ENCODE peak calls at places on chromosomes 13 and 19, in seven cellular contexts. One of them, this sample, is unnamed.

GRCh38 chr13:92355213-92355612 is 871.4 kb upstream of the GPC6 start:
- DNase-seq in hypothalamus: no peak
- DNase-seq in hepatocyte: peak
- DNase-seq in kidney epithelial cell: no peak
- DNase-seq in substantia nigra: no peak
- DNase-seq in pancreas: no peak
- DNase-seq in caudate nucleus: no peak
- DNase-seq in this sample: no peak

GRCh38 chr13:70014337-70014736 is 93.3 kb upstream of the ATXN8OS start:
- DNase-seq in substantia nigra: no peak
- DNase-seq in kidney epithelial cell: no peak
- DNase-seq in pancreas: no peak
- DNase-seq in hypothalamus: no peak
- DNase-seq in hepatocyte: no peak
- DNase-seq in caudate nucleus: no peak
- DNase-seq in this sample: no peak

GRCh38 chr13:80037505-80037888 is 303.4 kb downstream of the SPRY2 start:
- DNase-seq in hepatocyte: peak
- DNase-seq in hypothalamus: no peak
- DNase-seq in kidney epithelial cell: peak
- DNase-seq in pancreas: no peak
- DNase-seq in substantia nigra: no peak
- DNase-seq in caudate nucleus: no peak
- DNase-seq in this sample: peak

GRCh38 chr19:44607049-44607448 is 6.3 kb upstream of the IGSF23 start:
- DNase-seq in kidney epithelial cell: no peak
- DNase-seq in caudate nucleus: no peak
- DNase-seq in hypothalamus: no peak
- DNase-seq in hepatocyte: no peak
- DNase-seq in substantia nigra: no peak
- DNase-seq in pancreas: no peak
- DNase-seq in this sample: no peak

GRCh38 chr13:105037064-105037463 is 1498.4 kb downstream of the EFNB2 start:
- DNase-seq in caudate nucleus: no peak
- DNase-seq in hepatocyte: no peak
- DNase-seq in substantia nigra: no peak
- DNase-seq in hypothalamus: no peak
- DNase-seq in kidney epithelial cell: peak
- DNase-seq in pancreas: no peak
- DNase-seq in this sample: no peak

GRCh38 chr19:632228-633067 is 889 bp downstream of the POLRMT start:
- DNase-seq in pancreas: no peak
- DNase-seq in kidney epithelial cell: no peak
- DNase-seq in hypothalamus: no peak
- DNase-seq in substantia nigra: no peak
- DNase-seq in hepatocyte: peak
- DNase-seq in caudate nucleus: no peak
- DNase-seq in this sample: no peak

GRCh38 chr19:41031926-41032325 is 40.8 kb downstream of the CYP2B6 start:
- DNase-seq in pancreas: no peak
- DNase-seq in hypothalamus: no peak
- DNase-seq in caudate nucleus: no peak
- DNase-seq in substantia nigra: no peak
- DNase-seq in kidney epithelial cell: no peak
- DNase-seq in hepatocyte: peak
- DNase-seq in this sample: no peak

GRCh38 chr19:43784981-43785808 is 4.4 kb upstream of the KCNN4 start:
- DNase-seq in hepatocyte: peak
- DNase-seq in kidney epithelial cell: no peak
- DNase-seq in hypothalamus: peak
- DNase-seq in substantia nigra: no peak
- DNase-seq in caudate nucleus: no peak
- DNase-seq in pancreas: peak
- DNase-seq in this sample: no peak

GRCh38 chr13:48189122-48189521 is 43.9 kb upstream of the ITM2B start:
- DNase-seq in hypothalamus: no peak
- DNase-seq in hepatocyte: no peak
- DNase-seq in kidney epithelial cell: no peak
- DNase-seq in substantia nigra: no peak
- DNase-seq in caudate nucleus: no peak
- DNase-seq in pancreas: no peak
- DNase-seq in this sample: no peak

GRCh38 chr19:29552454-29553280 is 26.9 kb downstream of the VSTM2B start:
- DNase-seq in hypothalamus: no peak
- DNase-seq in kidney epithelial cell: no peak
- DNase-seq in caudate nucleus: no peak
- DNase-seq in pancreas: no peak
- DNase-seq in hepatocyte: no peak
- DNase-seq in substantia nigra: no peak
- DNase-seq in this sample: no peak

GRCh38 chr19:39405930-39406655 is 554 bp upstream of the ZFP36 start:
- DNase-seq in kidney epithelial cell: no peak
- DNase-seq in substantia nigra: no peak
- DNase-seq in hypothalamus: peak
- DNase-seq in caudate nucleus: no peak
- DNase-seq in pancreas: no peak
- DNase-seq in hepatocyte: no peak
- DNase-seq in this sample: no peak

GRCh38 chr19:4327877-4328242 is 10.8 kb downstream of the STAP2 start:
- DNase-seq in pancreas: no peak
- DNase-seq in caudate nucleus: peak
- DNase-seq in substantia nigra: no peak
- DNase-seq in hypothalamus: no peak
- DNase-seq in hepatocyte: no peak
- DNase-seq in kidney epithelial cell: no peak
- DNase-seq in this sample: no peak

GRCh38 chr13:93517658-93518057 is 291.1 kb downstream of the GPC6 start:
- DNase-seq in substantia nigra: no peak
- DNase-seq in hepatocyte: no peak
- DNase-seq in kidney epithelial cell: no peak
- DNase-seq in pancreas: no peak
- DNase-seq in caudate nucleus: no peak
- DNase-seq in hypothalamus: no peak
- DNase-seq in this sample: no peak

GRCh38 chr19:48480151-48480475 is 10.9 kb downstream of the CYTH2 start:
- DNase-seq in substantia nigra: peak
- DNase-seq in hepatocyte: no peak
- DNase-seq in caudate nucleus: peak
- DNase-seq in pancreas: peak
- DNase-seq in kidney epithelial cell: no peak
- DNase-seq in hypothalamus: peak
- DNase-seq in this sample: no peak

GRCh38 chr19:45922281-45922680 is 7.7 kb upstream of the NANOS2 start:
- DNase-seq in hypothalamus: no peak
- DNase-seq in kidney epithelial cell: no peak
- DNase-seq in caudate nucleus: no peak
- DNase-seq in pancreas: no peak
- DNase-seq in substantia nigra: no peak
- DNase-seq in hepatocyte: no peak
- DNase-seq in this sample: no peak

GRCh38 chr13:30972888-30973377 is 40.5 kb downstream of the TEX26 start:
- DNase-seq in hypothalamus: no peak
- DNase-seq in hepatocyte: peak
- DNase-seq in substantia nigra: no peak
- DNase-seq in caudate nucleus: no peak
- DNase-seq in kidney epithelial cell: no peak
- DNase-seq in pancreas: no peak
- DNase-seq in this sample: no peak

GRCh38 chr19:46173886-46174475 is 25.9 kb downstream of the IGFL2 start:
- DNase-seq in hepatocyte: no peak
- DNase-seq in hypothalamus: no peak
- DNase-seq in kidney epithelial cell: no peak
- DNase-seq in substantia nigra: no peak
- DNase-seq in pancreas: no peak
- DNase-seq in caudate nucleus: no peak
- DNase-seq in this sample: no peak

GRCh38 chr13:112733661-112734379 is 44.0 kb downstream of the ATP11A start:
- DNase-seq in hypothalamus: no peak
- DNase-seq in pancreas: no peak
- DNase-seq in caudate nucleus: no peak
- DNase-seq in kidney epithelial cell: no peak
- DNase-seq in substantia nigra: no peak
- DNase-seq in hepatocyte: no peak
- DNase-seq in this sample: no peak

GRCh38 chr13:34412817-34413365 is 529.2 kb upstream of the NBEA start:
- DNase-seq in hepatocyte: no peak
- DNase-seq in hypothalamus: no peak
- DNase-seq in pancreas: no peak
- DNase-seq in substantia nigra: no peak
- DNase-seq in kidney epithelial cell: peak
- DNase-seq in caudate nucleus: no peak
- DNase-seq in this sample: no peak

GRCh38 chr19:40284501-40285352 is at the start of gene AKT2:
- DNase-seq in substantia nigra: peak
- DNase-seq in hepatocyte: peak
- DNase-seq in hypothalamus: peak
- DNase-seq in caudate nucleus: no peak
- DNase-seq in pancreas: no peak
- DNase-seq in kidney epithelial cell: no peak
- DNase-seq in this sample: no peak

GRCh38 chr19:17654993-17655392 is 33.2 kb downstream of the UNC13A start:
- DNase-seq in hypothalamus: no peak
- DNase-seq in substantia nigra: no peak
- DNase-seq in kidney epithelial cell: no peak
- DNase-seq in caudate nucleus: no peak
- DNase-seq in hepatocyte: no peak
- DNase-seq in pancreas: no peak
- DNase-seq in this sample: peak

GRCh38 chr19:10346509-10346908 is 7.1 kb upstream of the ICAM3 start:
- DNase-seq in caudate nucleus: no peak
- DNase-seq in substantia nigra: no peak
- DNase-seq in pancreas: no peak
- DNase-seq in kidney epithelial cell: no peak
- DNase-seq in hepatocyte: no peak
- DNase-seq in hypothalamus: no peak
- DNase-seq in this sample: no peak

GRCh38 chr13:52449323-52450011 is 967 bp downstream of the VPS36 start:
- DNase-seq in kidney epithelial cell: no peak
- DNase-seq in substantia nigra: no peak
- DNase-seq in pancreas: no peak
- DNase-seq in hypothalamus: no peak
- DNase-seq in caudate nucleus: no peak
- DNase-seq in hepatocyte: no peak
- DNase-seq in this sample: no peak

GRCh38 chr19:13212759-13213330 is 62.6 kb downstream of the IER2 start:
- DNase-seq in pancreas: peak
- DNase-seq in substantia nigra: no peak
- DNase-seq in kidney epithelial cell: no peak
- DNase-seq in hepatocyte: peak
- DNase-seq in caudate nucleus: no peak
- DNase-seq in hypothalamus: peak
- DNase-seq in this sample: peak

GRCh38 chr19:1181606-1182005 is 7.5 kb upstream of the SBNO2 start:
- DNase-seq in hypothalamus: no peak
- DNase-seq in caudate nucleus: no peak
- DNase-seq in pancreas: peak
- DNase-seq in kidney epithelial cell: no peak
- DNase-seq in hepatocyte: peak
- DNase-seq in substantia nigra: no peak
- DNase-seq in this sample: no peak

GRCh38 chr19:1081301-1082164 is 13.6 kb downstream of the POLR2E start:
- DNase-seq in substantia nigra: no peak
- DNase-seq in hepatocyte: peak
- DNase-seq in kidney epithelial cell: no peak
- DNase-seq in pancreas: no peak
- DNase-seq in caudate nucleus: no peak
- DNase-seq in hypothalamus: no peak
- DNase-seq in this sample: no peak

GRCh38 chr19:40341601-40342482 is 6.4 kb downstream of the C19orf47 start:
- DNase-seq in pancreas: no peak
- DNase-seq in hypothalamus: peak
- DNase-seq in substantia nigra: peak
- DNase-seq in caudate nucleus: no peak
- DNase-seq in hepatocyte: no peak
- DNase-seq in kidney epithelial cell: no peak
- DNase-seq in this sample: no peak

GRCh38 chr19:49126575-49126974 is 7.2 kb downstream of the PPFIA3 start:
- DNase-seq in pancreas: no peak
- DNase-seq in kidney epithelial cell: no peak
- DNase-seq in hypothalamus: no peak
- DNase-seq in hepatocyte: no peak
- DNase-seq in caudate nucleus: no peak
- DNase-seq in substantia nigra: no peak
- DNase-seq in this sample: no peak

GRCh38 chr13:34634443-34634842 is 307.6 kb upstream of the NBEA start:
- DNase-seq in substantia nigra: no peak
- DNase-seq in caudate nucleus: no peak
- DNase-seq in hypothalamus: no peak
- DNase-seq in pancreas: no peak
- DNase-seq in kidney epithelial cell: no peak
- DNase-seq in hepatocyte: no peak
- DNase-seq in this sample: no peak

GRCh38 chr19:54928299-54928698 is 19.0 kb downstream of the NLRP7 start:
- DNase-seq in pancreas: no peak
- DNase-seq in caudate nucleus: no peak
- DNase-seq in hepatocyte: no peak
- DNase-seq in kidney epithelial cell: no peak
- DNase-seq in substantia nigra: no peak
- DNase-seq in hypothalamus: no peak
- DNase-seq in this sample: no peak

GRCh38 chr13:50831510-50831909 is 12.0 kb downstream of the DLEU7 start:
- DNase-seq in caudate nucleus: no peak
- DNase-seq in kidney epithelial cell: no peak
- DNase-seq in hypothalamus: no peak
- DNase-seq in pancreas: no peak
- DNase-seq in substantia nigra: no peak
- DNase-seq in hepatocyte: no peak
- DNase-seq in this sample: no peak

GRCh38 chr13:106349080-106349841 is 186.2 kb downstream of the EFNB2 start:
- DNase-seq in caudate nucleus: no peak
- DNase-seq in pancreas: no peak
- DNase-seq in hypothalamus: peak
- DNase-seq in hepatocyte: peak
- DNase-seq in substantia nigra: peak
- DNase-seq in kidney epithelial cell: peak
- DNase-seq in this sample: peak

GRCh38 chr13:73268306-73268705 is 209.5 kb downstream of the KLF5 start:
- DNase-seq in caudate nucleus: no peak
- DNase-seq in hepatocyte: no peak
- DNase-seq in pancreas: no peak
- DNase-seq in kidney epithelial cell: no peak
- DNase-seq in hypothalamus: no peak
- DNase-seq in substantia nigra: no peak
- DNase-seq in this sample: peak